ENCODE peak calls at places on chromosomes 12 and 14, in ten cellular contexts. G is left ventricle myocardium inferior; C is GM23338; J is RWPE2; Q is CD8-positive, alpha-beta T cell; T is thyroid gland; O is aorta; S is fibroblast of lung; I is ovary; Y is tibial artery. X is an unnamed sample.

GRCh38 chr14:56998728-56999127 is 188.4 kb upstream of the OTX2 start:
- DNase-seq in S (no peak), Y (no peak), Q (no peak), C (peak; percentile 69), J (no peak), O (no peak), T (no peak), I (no peak), G (no peak), X (no peak)

GRCh38 chr12:52454411-52455201 is 2.7 kb upstream of the KRT6B start:
- DNase-seq in Y (no peak), S (peak; percentile 16), J (no peak), Q (no peak), T (no peak), O (no peak), G (no peak), I (no peak), C (peak; percentile 41), X (no peak)

GRCh38 chr14:39266589-39266870 is 32.8 kb downstream of the MIA2 start:
- DNase-seq in I (peak; percentile 55), J (peak; percentile 85), S (peak; percentile 65), Q (no peak), O (peak; percentile 76), G (no peak), Y (peak; percentile 81), T (peak; percentile 73), C (no peak), X (no peak)

GRCh38 chr12:14950982-14951746 is 10.2 kb downstream of the ARHGDIB start:
- DNase-seq in G (no peak), O (no peak), Y (no peak), J (no peak), Q (no peak), C (peak; percentile 42), S (peak; percentile 27), I (no peak), T (no peak), X (no peak)

GRCh38 chr12:203462-204260 is 10.3 kb downstream of the SLC6A12 start:
- DNase-seq in G (peak; percentile 39), I (no peak), T (peak; percentile 67), J (no peak), S (no peak), Y (no peak), C (peak; percentile 62), O (no peak), Q (no peak), X (peak; percentile 43)

GRCh38 chr12:53380797-53381738 is 1.1 kb downstream of the SP1 start:
- DNase-seq in S (peak; percentile 47), J (no peak), T (no peak), Q (no peak), O (peak; percentile 52), G (no peak), I (no peak), Y (peak; percentile 39), C (peak; percentile 45), X (peak; percentile 10)

GRCh38 chr14:50425816-50426215 is 29.1 kb upstream of the CDKL1 start:
- DNase-seq in S (peak; percentile 89), O (no peak), Y (no peak), Q (no peak), C (no peak), I (no peak), T (no peak), G (no peak), J (no peak), X (no peak)

GRCh38 chr14:63996575-63997220 is 143.9 kb downstream of the SYNE2 start:
- DNase-seq in O (no peak), Q (no peak), J (no peak), G (no peak), Y (no peak), I (no peak), S (peak; percentile 38), T (no peak), C (no peak), X (no peak)

GRCh38 chr12:121653999-121654398 is 15.5 kb downstream of the MORN3 start:
- DNase-seq in O (no peak), I (no peak), Q (no peak), G (no peak), T (no peak), S (no peak), C (peak; percentile 39), J (no peak), Y (no peak), X (no peak)

GRCh38 chr14:102554835-102555819 is 37.3 kb upstream of the RCOR1 start:
- DNase-seq in Q (peak; percentile 45), Y (no peak), J (no peak), S (peak; percentile 44), I (no peak), O (no peak), C (peak; percentile 95), T (peak; percentile 42), G (peak; percentile 44), X (no peak)

GRCh38 chr12:14948672-14949071 is 10.3 kb upstream of the ERP27 start:
- DNase-seq in S (peak; percentile 87), O (no peak), I (peak; percentile 41), Y (no peak), Q (peak; percentile 38), J (no peak), T (peak; percentile 64), G (no peak), C (peak; percentile 55), X (no peak)

GRCh38 chr14:104048758-104049496 is 36.6 kb upstream of the ASPG start:
- DNase-seq in T (peak; percentile 74), O (no peak), C (no peak), S (peak; percentile 6), I (no peak), G (no peak), Q (no peak), J (no peak), Y (no peak), X (no peak)

GRCh38 chr12:54390668-54391551 is 6.4 kb upstream of the ZNF385A start:
- DNase-seq in Y (no peak), J (no peak), C (peak; percentile 95), O (peak; percentile 59), G (peak; percentile 11), S (no peak), Q (peak; percentile 47), I (peak; percentile 62), T (peak; percentile 83), X (peak; percentile 91)

GRCh38 chr12:39102474-39103209 is 197.3 kb upstream of the CPNE8 start:
- DNase-seq in Q (no peak), G (no peak), J (no peak), T (no peak), Y (no peak), C (no peak), I (no peak), O (no peak), S (peak; percentile 91), X (no peak)

GRCh38 chr12:12599750-12600643 is 11.7 kb upstream of the CREBL2 start:
- DNase-seq in C (no peak), O (no peak), Q (no peak), Y (no peak), I (no peak), T (no peak), J (no peak), S (peak; percentile 58), G (no peak), X (no peak)

GRCh38 chr12:72028966-72029365 is 90.3 kb downstream of the TPH2 start:
- DNase-seq in I (no peak), O (no peak), G (no peak), C (no peak), J (no peak), T (no peak), S (no peak), Y (no peak), Q (no peak), X (no peak)

DNA sequence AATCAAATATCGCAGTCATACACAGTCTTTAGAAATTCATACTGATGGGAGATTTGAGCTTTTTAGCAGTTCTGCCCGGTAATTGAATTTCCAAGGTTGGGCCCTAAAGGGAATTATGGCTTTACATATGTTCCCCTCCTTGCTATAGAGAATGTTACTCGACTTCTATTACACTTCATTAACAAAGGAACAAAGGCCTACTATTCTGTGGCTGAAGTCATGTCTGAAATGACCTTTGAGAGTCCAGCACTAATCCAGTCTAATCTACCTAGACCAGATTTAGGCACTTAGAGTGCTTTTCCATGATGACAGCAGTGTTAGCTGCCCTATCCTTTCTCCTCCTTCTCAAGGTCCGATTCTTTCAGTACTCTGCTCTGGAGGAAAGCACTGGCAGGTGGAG is 305.3 kb downstream of the MED13L start:
- DNase-seq in T (no peak), Y (no peak), C (no peak), Q (no peak), O (no peak), J (no peak), S (no peak), G (no peak), I (no peak), X (no peak)
- H3K36me3 ChIP-seq in T (peaks cover 40% of the 10 kb centered on the region), Y (peaks cover 73% of the 10 kb centered on the region), C (peaks cover 11% of the 10 kb centered on the region), Q (peaks cover 51% of the 10 kb centered on the region), O (peaks cover 3% of the 10 kb centered on the region), J (peaks cover 55% of the 10 kb centered on the region), S (peaks cover 8% of the 10 kb centered on the region), G (peaks cover 74% of the 10 kb centered on the region), I (no peaks in the 10 kb centered on the region), X (peaks cover 50% of the 10 kb centered on the region)

GRCh38 chr14:55889124-55889523 is 229.1 kb upstream of the PELI2 start:
- DNase-seq in Y (no peak), Q (no peak), C (no peak), I (no peak), T (no peak), S (no peak), G (no peak), J (peak; percentile 89), O (no peak), X (no peak)
- H3K27ac ChIP-seq in Y (no peak overlapping the region), Q (no peak overlapping the region), C (no peak overlapping the region), I (no peak overlapping the region), T (no peak overlapping the region), S (no peak overlapping the region), G (no peak overlapping the region), J (peak overlapping the region; percentile 49), O (no peak overlapping the region), X (no peak overlapping the region)

GRCh38 chr14:35068238-35069012 is 22.4 kb downstream of the FAM177A1 start:
- DNase-seq in J (no peak), Q (no peak), I (no peak), O (no peak), C (no peak), S (no peak), Y (no peak), T (no peak), G (no peak), X (no peak)
- H3K36me3 ChIP-seq in J (peaks cover 31% of the 10 kb centered on the region), Q (no peaks in the 10 kb centered on the region), I (no peaks in the 10 kb centered on the region), O (peaks cover 13% of the 10 kb centered on the region), C (no peaks in the 10 kb centered on the region), S (peaks cover 4% of the 10 kb centered on the region), Y (peaks cover 48% of the 10 kb centered on the region), T (peaks cover 5% of the 10 kb centered on the region), G (peaks cover 70% of the 10 kb centered on the region), X (no peaks in the 10 kb centered on the region)

GRCh38 chr14:59310644-59311043 is 122.2 kb downstream of the DAAM1 start:
- DNase-seq in C (no peak), Q (no peak), T (no peak), G (no peak), I (no peak), Y (no peak), S (peak; percentile 41), O (no peak), J (no peak), X (no peak)
- H3K27ac ChIP-seq in C (no peak overlapping the region), Q (no peak overlapping the region), T (no peak overlapping the region), G (no peak overlapping the region), I (no peak overlapping the region), Y (peak overlapping the region; percentile 18), S (no peak overlapping the region), O (no peak overlapping the region), J (no peak overlapping the region), X (no peak overlapping the region)